ENCODE peak calls at places on chromosomes 7 and 10, in six cellular contexts. One of them, this sample, is unnamed.

GRCh38 chr7:38630720-38631673 is at the start of gene AMPH:
- DNase-seq in psoas muscle: peak
- DNase-seq in endothelial cell of umbilical vein: peak
- DNase-seq in A549: no peak
- DNase-seq in HFF-Myc: no peak
- DNase-seq in hepatocyte: peak
- DNase-seq in this sample: no peak

GRCh38 chr7:14414274-14414986 is 425.0 kb upstream of the ETV1 start:
- DNase-seq in HFF-Myc: no peak
- DNase-seq in A549: no peak
- DNase-seq in hepatocyte: no peak
- DNase-seq in psoas muscle: no peak
- DNase-seq in endothelial cell of umbilical vein: no peak
- DNase-seq in this sample: no peak

GRCh38 chr7:128993419-128993818 is 55.7 kb downstream of the IRF5 start:
- DNase-seq in A549: no peak
- DNase-seq in endothelial cell of umbilical vein: no peak
- DNase-seq in hepatocyte: no peak
- DNase-seq in HFF-Myc: no peak
- DNase-seq in psoas muscle: no peak
- DNase-seq in this sample: peak

GRCh38 chr10:6065406-6065805 is 3.2 kb upstream of the IL2RA start:
- DNase-seq in HFF-Myc: no peak
- DNase-seq in hepatocyte: no peak
- DNase-seq in psoas muscle: no peak
- DNase-seq in A549: no peak
- DNase-seq in endothelial cell of umbilical vein: no peak
- DNase-seq in this sample: no peak

GRCh38 chr7:139186146-139186545 is 44.9 kb upstream of the UBN2 start:
- DNase-seq in A549: no peak
- DNase-seq in hepatocyte: no peak
- DNase-seq in endothelial cell of umbilical vein: no peak
- DNase-seq in psoas muscle: no peak
- DNase-seq in HFF-Myc: no peak
- DNase-seq in this sample: no peak

GRCh38 chr7:40219917-40220316 is 85.1 kb downstream of the SUGCT start:
- DNase-seq in endothelial cell of umbilical vein: no peak
- DNase-seq in HFF-Myc: peak
- DNase-seq in A549: no peak
- DNase-seq in psoas muscle: no peak
- DNase-seq in hepatocyte: no peak
- DNase-seq in this sample: no peak

GRCh38 chr7:158753900-158754299 is 49.3 kb upstream of the NCAPG2 start:
- DNase-seq in A549: no peak
- DNase-seq in psoas muscle: no peak
- DNase-seq in HFF-Myc: no peak
- DNase-seq in endothelial cell of umbilical vein: no peak
- DNase-seq in hepatocyte: no peak
- DNase-seq in this sample: no peak

GRCh38 chr10:47024046-47024322 is 112.8 kb downstream of the PTPN20 start:
- DNase-seq in HFF-Myc: no peak
- DNase-seq in hepatocyte: no peak
- DNase-seq in psoas muscle: no peak
- DNase-seq in A549: no peak
- DNase-seq in endothelial cell of umbilical vein: no peak
- DNase-seq in this sample: no peak

GRCh38 chr7:620052-620451 is 100.4 kb upstream of the PDGFA start:
- DNase-seq in hepatocyte: peak
- DNase-seq in endothelial cell of umbilical vein: peak
- DNase-seq in A549: no peak
- DNase-seq in psoas muscle: no peak
- DNase-seq in HFF-Myc: no peak
- DNase-seq in this sample: no peak

GRCh38 chr7:30321089-30321991 is 36.9 kb downstream of the ZNRF2 start:
- DNase-seq in A549: no peak
- DNase-seq in hepatocyte: no peak
- DNase-seq in HFF-Myc: no peak
- DNase-seq in psoas muscle: no peak
- DNase-seq in endothelial cell of umbilical vein: no peak
- DNase-seq in this sample: no peak

GRCh38 chr7:124031919-124032318 is 948 bp downstream of the TMEM229A start:
- DNase-seq in HFF-Myc: no peak
- DNase-seq in A549: no peak
- DNase-seq in endothelial cell of umbilical vein: no peak
- DNase-seq in hepatocyte: no peak
- DNase-seq in psoas muscle: no peak
- DNase-seq in this sample: no peak
- H3K4me3 ChIP-seq in HFF-Myc: no peak
- H3K4me3 ChIP-seq in A549: peak
- H3K4me3 ChIP-seq in endothelial cell of umbilical vein: no peak
- H3K4me3 ChIP-seq in hepatocyte: peak
- H3K4me3 ChIP-seq in psoas muscle: peak
- H3K4me3 ChIP-seq in this sample: no peak

DNA sequence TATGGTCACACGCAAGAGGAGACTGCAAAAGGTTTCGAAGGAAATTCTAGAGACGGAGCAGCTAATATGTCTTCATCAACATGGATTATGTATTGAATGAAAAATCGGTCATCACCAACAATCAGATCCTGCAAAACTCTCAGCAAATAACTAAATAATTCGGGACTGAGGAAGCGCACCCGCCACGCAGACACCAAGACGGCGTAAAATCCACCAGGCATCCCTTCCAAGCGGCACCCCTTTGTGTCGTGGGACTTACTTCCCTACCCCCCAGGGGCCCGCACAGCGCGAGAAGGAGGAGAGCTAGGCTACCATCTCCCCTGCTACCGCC is 749 bp downstream of the ARL3 start:
- DNase-seq in endothelial cell of umbilical vein: no peak
- DNase-seq in hepatocyte: no peak
- DNase-seq in A549: peak
- DNase-seq in psoas muscle: no peak
- DNase-seq in HFF-Myc: no peak
- DNase-seq in this sample: no peak
- TF ChIP-seq CTCF in endothelial cell of umbilical vein: no peak
- TF ChIP-seq CTCF in hepatocyte: no peak
- TF ChIP-seq CTCF in A549: peak
- TF ChIP-seq CTCF in psoas muscle: no peak
- TF ChIP-seq CTCF in HFF-Myc: no peak
- TF ChIP-seq CTCF in this sample: peak

GRCh38 chr10:67385089-67385488 is 310.9 kb downstream of the CTNNA3 start:
- DNase-seq in psoas muscle: no peak
- DNase-seq in endothelial cell of umbilical vein: no peak
- DNase-seq in HFF-Myc: no peak
- DNase-seq in A549: no peak
- DNase-seq in hepatocyte: no peak
- DNase-seq in this sample: no peak
- H3K4me3 ChIP-seq in psoas muscle: no peak
- H3K4me3 ChIP-seq in endothelial cell of umbilical vein: no peak
- H3K4me3 ChIP-seq in HFF-Myc: no peak
- H3K4me3 ChIP-seq in A549: no peak
- H3K4me3 ChIP-seq in hepatocyte: no peak
- H3K4me3 ChIP-seq in this sample: no peak

GRCh38 chr7:92720604-92721350 is 115.6 kb downstream of the CDK6 start:
- DNase-seq in psoas muscle: no peak
- DNase-seq in hepatocyte: no peak
- DNase-seq in HFF-Myc: no peak
- DNase-seq in A549: no peak
- DNase-seq in endothelial cell of umbilical vein: no peak
- DNase-seq in this sample: no peak
- TF ChIP-seq CTCF in psoas muscle: no peak
- TF ChIP-seq CTCF in hepatocyte: no peak
- TF ChIP-seq CTCF in HFF-Myc: no peak
- TF ChIP-seq CTCF in A549: no peak
- TF ChIP-seq CTCF in endothelial cell of umbilical vein: no peak
- TF ChIP-seq CTCF in this sample: no peak

This sample was measured in LNCaP clone FGC.